ENCODE peak calls at places on chromosomes 3 and 15, in nine cellular contexts. V is left lung, W is PC-3, Q is stomach, Y is BE2C, Z is AG10803, C is RWPE1, K is mucosa of descending colon, I is progenitor cell of endocrine pancreas. T is an unnamed sample.

GRCh38 chr15:59315914-59316428 is 56.7 kb downstream of the MYO1E start:
- DNase-seq in W (peak), Q (no peak), V (no peak), I (no peak), Z (peak), C (no peak), K (no peak), Y (no peak), T (no peak)

GRCh38 chr3:186057594-186057993 is 51.3 kb downstream of the ETV5 start:
- DNase-seq in Q (no peak), V (no peak), Y (no peak), K (no peak), C (peak), Z (peak), W (peak), I (no peak), T (no peak)

GRCh38 chr3:47825590-47825989 is 22.7 kb downstream of the DHX30 start:
- DNase-seq in Q (no peak), I (no peak), V (no peak), Y (peak), Z (no peak), W (no peak), C (no peak), K (no peak), T (no peak)

GRCh38 chr3:19947549-19948071 is 713 bp downstream of the RAB5A start:
- DNase-seq in K (no peak), C (peak), V (peak), W (peak), Q (peak), I (peak), Z (peak), Y (peak), T (peak)

GRCh38 chr3:84077479-84077878 is 881.3 kb upstream of the CADM2 start:
- DNase-seq in Y (peak), C (no peak), W (peak), I (no peak), Z (no peak), K (no peak), V (no peak), Q (no peak), T (no peak)

GRCh38 chr3:183369117-183369516 is 59.3 kb downstream of the MCF2L2 start:
- DNase-seq in V (no peak), Q (no peak), I (no peak), C (no peak), Y (no peak), W (no peak), Z (no peak), K (no peak), T (no peak)

GRCh38 chr3:157156844-157157635 is 2.9 kb downstream of the CCNL1 start:
- DNase-seq in W (no peak), K (no peak), Q (no peak), Y (no peak), Z (peak), C (no peak), V (no peak), I (no peak), T (peak)

GRCh38 chr3:178483704-178484103 is 52.5 kb upstream of the KCNMB2 start:
- DNase-seq in K (no peak), Y (no peak), Z (peak), W (no peak), I (no peak), C (no peak), V (no peak), Q (no peak), T (no peak)

GRCh38 chr3:113234688-113235260 is 23.4 kb downstream of the BOC start:
- DNase-seq in K (no peak), C (no peak), Y (no peak), I (no peak), Q (no peak), Z (peak), W (no peak), V (no peak), T (no peak)

GRCh38 chr15:98745650-98746374 is 97.5 kb downstream of the IGF1R start:
- DNase-seq in Z (peak), Y (no peak), Q (no peak), K (no peak), C (peak), W (no peak), V (no peak), I (no peak), T (no peak)

GRCh38 chr3:87354399-87354798 is 78.0 kb upstream of the POU1F1 start:
- DNase-seq in I (no peak), C (no peak), Q (no peak), W (no peak), Y (no peak), Z (peak), K (no peak), V (no peak), T (no peak)

GRCh38 chr3:173199568-173199967 is 58.5 kb upstream of the SPATA16 start:
- DNase-seq in I (no peak), Q (no peak), C (no peak), Z (no peak), Y (no peak), V (no peak), K (no peak), W (no peak), T (no peak)

GRCh38 chr3:138461246-138461645 is 26.8 kb downstream of the ESYT3 start:
- DNase-seq in V (no peak), Q (no peak), I (no peak), W (no peak), C (no peak), Y (no peak), Z (peak), K (no peak), T (no peak)

GRCh38 chr3:8482263-8482662 is 19.4 kb upstream of the LMCD1 start:
- DNase-seq in I (no peak), Y (no peak), Z (peak), C (no peak), Q (no peak), K (no peak), V (no peak), W (no peak), T (no peak)

GRCh38 chr15:89143503-89144162 is 55.4 kb downstream of the ABHD2 start:
- DNase-seq in C (no peak), K (no peak), Z (peak), I (no peak), Y (no peak), W (peak), V (no peak), Q (no peak), T (no peak)

GRCh38 chr15:75727031-75727531 is 14.4 kb upstream of the CSPG4 start:
- DNase-seq in C (no peak), Q (no peak), I (no peak), Y (peak), Z (no peak), K (peak), W (no peak), V (no peak), T (no peak)

DNA sequence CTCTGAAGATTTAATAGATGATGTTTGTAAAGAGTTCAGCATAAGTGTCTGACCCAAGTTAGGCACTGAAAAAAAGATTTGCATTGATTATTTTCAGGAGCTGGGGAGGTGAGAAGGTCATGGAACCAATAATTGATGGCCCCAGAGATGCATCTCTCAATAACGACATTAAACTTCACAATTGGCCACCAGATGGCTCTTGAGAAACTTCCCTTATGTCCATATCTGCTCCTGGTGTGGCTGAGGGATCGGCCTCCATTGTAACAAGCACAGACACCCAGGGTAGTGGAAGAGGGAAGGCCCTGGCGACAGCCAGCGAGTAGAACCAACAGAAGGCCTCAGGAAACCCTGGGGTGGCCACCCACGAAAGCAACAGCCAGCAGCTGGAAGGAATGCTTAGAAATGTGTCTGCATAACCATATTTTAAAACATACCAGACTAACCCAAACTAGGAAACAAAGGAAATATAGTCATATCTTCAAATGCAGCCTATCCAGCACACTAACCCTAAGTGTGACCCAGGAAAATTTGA is 536.7 kb downstream of the SOX2 start:
- DNase-seq in W (peak), I (no peak), C (no peak), V (no peak), Q (no peak), K (no peak), Y (no peak), Z (no peak), T (peak)
- TF ChIP-seq CTCF in W (peak), I (peak), C (no peak), V (no peak), Q (no peak), K (no peak), Y (peak), Z (no peak), T (peak)

GRCh38 chr3:94522488-94522887 is 459.6 kb downstream of the NSUN3 start:
- DNase-seq in Z (no peak), V (no peak), C (no peak), W (peak), I (no peak), K (no peak), Y (peak), Q (no peak), T (no peak)

GRCh38 chr3:94520364-94520763 is 457.5 kb downstream of the NSUN3 start:
- DNase-seq in K (no peak), Q (no peak), I (no peak), Z (no peak), C (no peak), W (no peak), V (no peak), Y (no peak), T (no peak)

GRCh38 chr3:94524102-94524922 is 461.5 kb downstream of the NSUN3 start:
- DNase-seq in I (peak), K (no peak), C (no peak), Z (no peak), W (no peak), Q (no peak), V (peak), Y (no peak), T (no peak)

GRCh38 chr3:94529821-94530220 is 467.0 kb downstream of the NSUN3 start:
- DNase-seq in K (no peak), Z (no peak), W (no peak), V (no peak), C (no peak), Y (no peak), I (no peak), Q (no peak), T (no peak)

GRCh38 chr3:94525039-94525438 is 462.2 kb downstream of the NSUN3 start:
- DNase-seq in C (no peak), Q (no peak), Z (no peak), V (no peak), Y (peak), W (peak), K (no peak), I (no peak), T (no peak)
- TF ChIP-seq CTCF in C (no peak), Q (peak), Z (no peak), V (no peak), Y (peak), W (peak), K (no peak), I (peak), T (no peak)

DNA sequence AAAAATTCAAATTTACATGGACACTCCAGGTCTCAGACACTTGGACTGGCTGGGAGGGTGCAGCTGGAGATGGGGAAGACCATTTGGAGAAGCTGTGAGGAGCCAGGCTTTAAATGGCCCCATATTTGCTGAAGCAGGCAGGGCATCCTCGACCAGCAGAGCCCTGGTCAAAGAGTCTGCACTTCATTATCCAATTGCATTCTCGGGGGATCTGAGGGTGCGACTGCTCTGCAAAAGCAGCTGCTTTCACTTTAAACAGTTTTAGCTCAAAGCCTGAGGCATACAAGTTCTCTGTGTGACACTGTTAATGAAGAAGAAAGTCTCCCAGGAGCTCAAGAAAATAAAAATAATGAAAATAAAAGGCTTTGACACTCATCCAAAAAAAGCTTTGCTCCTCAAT is 98.0 kb upstream of the SLC25A36 start:
- DNase-seq in I (no peak), W (no peak), V (no peak), Q (no peak), Y (no peak), C (no peak), K (no peak), Z (no peak), T (peak)
- TF ChIP-seq CTCF in I (no peak), W (no peak), V (no peak), Q (no peak), Y (no peak), C (no peak), K (no peak), Z (no peak), T (no peak)

GRCh38 chr15:96858693-96859092 is 528.2 kb downstream of the NR2F2 start:
- DNase-seq in Q (no peak), V (no peak), Z (no peak), Y (no peak), W (no peak), K (no peak), C (no peak), I (no peak), T (no peak)

DNA sequence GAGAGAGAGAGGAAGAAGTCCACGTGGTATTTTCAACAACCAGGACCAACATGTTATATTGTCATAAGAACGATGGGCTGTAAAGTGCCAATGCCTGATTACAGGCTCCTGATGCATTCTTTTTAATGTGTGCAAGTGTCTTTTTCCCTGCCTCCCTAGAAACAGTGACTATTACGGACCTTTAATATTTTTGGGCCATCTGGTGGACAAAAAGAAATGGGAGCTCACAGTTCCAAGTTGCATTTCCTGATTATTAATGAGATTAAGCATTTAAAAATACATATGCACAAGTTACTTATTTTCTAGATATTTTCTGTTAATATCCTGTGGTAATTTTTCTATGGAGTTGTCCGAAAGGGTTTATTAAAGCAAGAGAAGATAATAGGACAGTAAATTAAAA is 530.2 kb downstream of the NR2F2 start:
- DNase-seq in K (no peak), W (no peak), Q (no peak), C (no peak), Z (no peak), I (no peak), V (no peak), Y (no peak), T (no peak)
- TF ChIP-seq CTCF in K (no peak), W (no peak), Q (no peak), C (no peak), Z (no peak), I (no peak), V (no peak), Y (no peak), T (no peak)

GRCh38 chr15:73992594-73992898 is 451 bp upstream of the STOML1 start:
- DNase-seq in I (no peak), Q (no peak), C (no peak), Y (no peak), W (no peak), K (no peak), Z (no peak), V (no peak), T (no peak)
- TF ChIP-seq CTCF in I (no peak), Q (no peak), C (peak), Y (no peak), W (no peak), K (no peak), Z (no peak), V (no peak), T (no peak)

GRCh38 chr3:155369244-155369643 is 75.8 kb upstream of the STRIT1 start:
- DNase-seq in C (no peak), K (no peak), V (no peak), Y (no peak), I (no peak), Z (no peak), Q (no peak), W (no peak), T (no peak)

GRCh38 chr3:155369735-155370134 is 76.3 kb upstream of the STRIT1 start:
- DNase-seq in Q (no peak), Y (no peak), K (no peak), C (no peak), V (no peak), Z (no peak), I (no peak), W (no peak), T (no peak)

GRCh38 chr3:155367510-155367909 is 74.0 kb upstream of the STRIT1 start:
- DNase-seq in Q (no peak), Y (no peak), Z (no peak), W (no peak), V (no peak), K (no peak), I (no peak), C (no peak), T (peak)

GRCh38 chr3:155370764-155371503 is 77.5 kb upstream of the STRIT1 start:
- DNase-seq in V (no peak), I (no peak), Q (no peak), C (no peak), W (no peak), K (no peak), Z (no peak), Y (no peak), T (no peak)

DNA sequence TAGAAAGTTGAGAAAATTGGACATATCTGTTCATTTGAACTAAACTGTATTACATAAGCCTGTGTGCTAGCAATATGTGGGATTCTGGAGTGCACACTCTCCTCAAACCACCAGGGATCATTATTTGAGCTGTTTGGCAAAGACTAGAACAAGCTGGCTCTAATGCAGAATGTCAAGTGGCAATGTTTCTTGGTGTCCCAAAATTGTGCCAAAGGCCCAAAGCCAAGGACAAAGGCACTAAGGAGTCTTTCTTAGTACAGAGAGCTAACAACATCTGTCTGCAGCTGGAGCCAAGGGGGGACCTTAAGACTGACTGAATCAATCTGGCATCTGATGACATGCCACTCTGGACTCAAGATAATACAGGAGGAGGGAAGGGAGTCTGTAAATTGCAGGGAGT is 76.7 kb upstream of the STRIT1 start:
- DNase-seq in I (no peak), Q (no peak), K (no peak), Y (no peak), Z (no peak), C (no peak), V (no peak), W (no peak), T (no peak)
- TF ChIP-seq CTCF in I (no peak), Q (no peak), K (no peak), Y (no peak), Z (no peak), C (no peak), V (no peak), W (no peak), T (no peak)

T was measured in MM.1S.